ENCODE peak calls at places on chromosome 17, in seven cellular contexts. One of them, this sample, is unnamed.
A peak's percentile ranks its signal among the peaks of the same experiment; 100 is the strongest.

GRCh38 chr17:50117202-50118040 is 12.5 kb downstream of the SAMD14 start:
- DNase-seq in tibial artery: peak; percentile 75
- DNase-seq in A549: peak; percentile 78
- DNase-seq in mucosa of descending colon: peak; percentile 61
- DNase-seq in A673: peak; percentile 44
- DNase-seq in thoracic aorta: no peak
- DNase-seq in cardiac fibroblast: peak; percentile 65
- DNase-seq in this sample: no peak

GRCh38 chr17:61627658-61628057 is 36.6 kb upstream of the NACA2 start:
- DNase-seq in tibial artery: no peak
- DNase-seq in A549: no peak
- DNase-seq in mucosa of descending colon: no peak
- DNase-seq in A673: no peak
- DNase-seq in thoracic aorta: no peak
- DNase-seq in cardiac fibroblast: no peak
- DNase-seq in this sample: no peak

GRCh38 chr17:51128089-51128488 is 7.4 kb upstream of the SPAG9 start:
- DNase-seq in tibial artery: no peak
- DNase-seq in A549: no peak
- DNase-seq in mucosa of descending colon: no peak
- DNase-seq in A673: no peak
- DNase-seq in thoracic aorta: no peak
- DNase-seq in cardiac fibroblast: peak; percentile 50
- DNase-seq in this sample: no peak

GRCh38 chr17:33021731-33022408 is 30.2 kb downstream of the SPACA3 start:
- DNase-seq in tibial artery: no peak
- DNase-seq in A549: no peak
- DNase-seq in mucosa of descending colon: no peak
- DNase-seq in A673: no peak
- DNase-seq in thoracic aorta: no peak
- DNase-seq in cardiac fibroblast: no peak
- DNase-seq in this sample: no peak

GRCh38 chr17:30296499-30297038 is 4.8 kb upstream of the BLMH start:
- DNase-seq in tibial artery: no peak
- DNase-seq in A549: no peak
- DNase-seq in mucosa of descending colon: no peak
- DNase-seq in A673: no peak
- DNase-seq in thoracic aorta: no peak
- DNase-seq in cardiac fibroblast: no peak
- DNase-seq in this sample: no peak

GRCh38 chr17:30554839-30555751 is 77.9 kb downstream of the GOSR1 start:
- DNase-seq in tibial artery: peak; percentile 49
- DNase-seq in A549: no peak
- DNase-seq in mucosa of descending colon: peak; percentile 31
- DNase-seq in A673: no peak
- DNase-seq in thoracic aorta: no peak
- DNase-seq in cardiac fibroblast: peak; percentile 44
- DNase-seq in this sample: no peak

GRCh38 chr17:2197271-2197670 is 106.3 kb downstream of the SMG6 start:
- DNase-seq in tibial artery: no peak
- DNase-seq in A549: no peak
- DNase-seq in mucosa of descending colon: no peak
- DNase-seq in A673: no peak
- DNase-seq in thoracic aorta: no peak
- DNase-seq in cardiac fibroblast: no peak
- DNase-seq in this sample: no peak

GRCh38 chr17:39591958-39592954 is 15.5 kb downstream of the NEUROD2 start:
- DNase-seq in tibial artery: no peak
- DNase-seq in A549: no peak
- DNase-seq in mucosa of descending colon: peak; percentile 84
- DNase-seq in A673: peak; percentile 39
- DNase-seq in thoracic aorta: no peak
- DNase-seq in cardiac fibroblast: peak; percentile 58
- DNase-seq in this sample: no peak

GRCh38 chr17:73595068-73595865 is 49.0 kb downstream of the SDK2 start:
- DNase-seq in tibial artery: no peak
- DNase-seq in A549: peak; percentile 72
- DNase-seq in mucosa of descending colon: peak; percentile 59
- DNase-seq in A673: peak; percentile 15
- DNase-seq in thoracic aorta: no peak
- DNase-seq in cardiac fibroblast: no peak
- DNase-seq in this sample: no peak

GRCh38 chr17:57902800-57903759 is 52.1 kb downstream of the CUEDC1 start:
- DNase-seq in tibial artery: peak; percentile 95
- DNase-seq in A549: peak; percentile 99
- DNase-seq in mucosa of descending colon: peak; percentile 85
- DNase-seq in A673: no peak
- DNase-seq in thoracic aorta: peak; percentile 90
- DNase-seq in cardiac fibroblast: peak; percentile 87
- DNase-seq in this sample: no peak

GRCh38 chr17:80704894-80705293 is 160.3 kb downstream of the RPTOR start:
- DNase-seq in tibial artery: no peak
- DNase-seq in A549: no peak
- DNase-seq in mucosa of descending colon: no peak
- DNase-seq in A673: no peak
- DNase-seq in thoracic aorta: no peak
- DNase-seq in cardiac fibroblast: no peak
- DNase-seq in this sample: no peak

GRCh38 chr17:61149862-61150362 is 249.7 kb upstream of the TBX2 start:
- DNase-seq in tibial artery: no peak
- DNase-seq in A549: no peak
- DNase-seq in mucosa of descending colon: no peak
- DNase-seq in A673: no peak
- DNase-seq in thoracic aorta: no peak
- DNase-seq in cardiac fibroblast: no peak
- DNase-seq in this sample: no peak

GRCh38 chr17:60134396-60135159 is 15.2 kb upstream of the CA4 start:
- DNase-seq in tibial artery: peak; percentile 55
- DNase-seq in A549: no peak
- DNase-seq in mucosa of descending colon: peak; percentile 12
- DNase-seq in A673: no peak
- DNase-seq in thoracic aorta: no peak
- DNase-seq in cardiac fibroblast: peak; percentile 61
- DNase-seq in this sample: no peak

GRCh38 chr17:47275245-47275984 is 21.8 kb downstream of the ITGB3 start:
- DNase-seq in tibial artery: peak; percentile 97
- DNase-seq in A549: no peak
- DNase-seq in mucosa of descending colon: peak; percentile 64
- DNase-seq in A673: peak; percentile 7
- DNase-seq in thoracic aorta: peak; percentile 62
- DNase-seq in cardiac fibroblast: peak; percentile 86
- DNase-seq in this sample: no peak

GRCh38 chr17:4744999-4745969 is 5.6 kb upstream of the CXCL16 start:
- DNase-seq in tibial artery: no peak
- DNase-seq in A549: no peak
- DNase-seq in mucosa of descending colon: no peak
- DNase-seq in A673: no peak
- DNase-seq in thoracic aorta: no peak
- DNase-seq in cardiac fibroblast: no peak
- DNase-seq in this sample: no peak

GRCh38 chr17:15096511-15096910 is 168.6 kb downstream of the PMP22 start:
- DNase-seq in tibial artery: no peak
- DNase-seq in A549: no peak
- DNase-seq in mucosa of descending colon: no peak
- DNase-seq in A673: no peak
- DNase-seq in thoracic aorta: no peak
- DNase-seq in cardiac fibroblast: no peak
- DNase-seq in this sample: no peak

GRCh38 chr17:15103785-15104184 is 161.3 kb downstream of the PMP22 start:
- DNase-seq in tibial artery: no peak
- DNase-seq in A549: no peak
- DNase-seq in mucosa of descending colon: no peak
- DNase-seq in A673: no peak
- DNase-seq in thoracic aorta: no peak
- DNase-seq in cardiac fibroblast: no peak
- DNase-seq in this sample: no peak

GRCh38 chr17:15106540-15106939 is 158.6 kb downstream of the PMP22 start:
- DNase-seq in tibial artery: no peak
- DNase-seq in A549: peak; percentile 21
- DNase-seq in mucosa of descending colon: no peak
- DNase-seq in A673: no peak
- DNase-seq in thoracic aorta: no peak
- DNase-seq in cardiac fibroblast: no peak
- DNase-seq in this sample: no peak

GRCh38 chr17:15101175-15101574 is 164.0 kb downstream of the PMP22 start:
- DNase-seq in tibial artery: no peak
- DNase-seq in A549: no peak
- DNase-seq in mucosa of descending colon: no peak
- DNase-seq in A673: no peak
- DNase-seq in thoracic aorta: no peak
- DNase-seq in cardiac fibroblast: no peak
- DNase-seq in this sample: no peak
- H3K4me3 ChIP-seq in tibial artery: no peak overlapping the region
- H3K4me3 ChIP-seq in A549: no peak overlapping the region
- H3K4me3 ChIP-seq in mucosa of descending colon: no peak overlapping the region
- H3K4me3 ChIP-seq in A673: no peak overlapping the region
- H3K4me3 ChIP-seq in thoracic aorta: no peak overlapping the region
- H3K4me3 ChIP-seq in cardiac fibroblast: no peak overlapping the region
- H3K4me3 ChIP-seq in this sample: no peak overlapping the region

DNA sequence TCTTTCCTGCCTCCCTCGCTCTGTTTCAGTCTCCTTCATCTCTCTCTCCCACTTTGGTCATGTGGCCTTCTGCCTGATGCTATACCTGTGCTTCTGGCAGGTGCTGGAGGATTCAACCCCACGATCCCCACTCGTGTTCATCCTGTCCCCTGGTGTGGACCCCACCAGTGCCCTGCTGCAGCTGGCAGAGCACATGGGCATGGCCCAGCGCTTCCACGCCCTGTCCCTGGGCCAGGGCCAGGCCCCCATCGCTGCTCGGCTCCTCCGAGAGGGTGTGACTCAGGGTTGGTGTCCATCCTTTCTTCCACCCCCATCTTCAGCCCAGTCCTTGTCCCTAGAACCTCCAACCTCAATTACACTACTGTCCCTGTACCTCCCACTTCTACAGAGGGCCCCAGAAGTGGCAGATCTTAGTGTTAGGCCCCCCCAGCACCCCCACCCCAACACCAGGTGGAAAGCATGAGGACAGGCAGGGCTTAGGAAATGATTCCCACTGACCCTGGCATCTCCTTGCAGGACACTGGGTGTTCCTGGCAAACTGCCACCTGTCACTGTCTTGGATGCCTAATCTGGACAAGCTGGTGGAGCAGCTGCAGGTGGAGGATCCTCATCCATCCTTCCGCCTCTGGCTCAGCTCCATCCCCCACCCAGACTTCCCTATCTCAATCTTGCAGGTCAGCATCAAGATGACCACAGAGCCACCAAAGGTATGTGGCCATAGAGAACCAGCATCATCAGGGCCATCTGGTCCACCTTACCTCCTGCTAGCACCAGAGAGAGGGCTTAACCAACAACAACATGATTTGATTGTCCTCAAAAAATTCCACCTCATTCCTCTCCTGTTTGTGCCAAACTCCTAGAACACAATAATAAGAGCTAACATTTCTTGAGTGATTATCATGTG is 9.7 kb upstream of the KDM6B start:
- DNase-seq in tibial artery: no peak
- DNase-seq in A549: no peak
- DNase-seq in mucosa of descending colon: no peak
- DNase-seq in A673: no peak
- DNase-seq in thoracic aorta: no peak
- DNase-seq in cardiac fibroblast: no peak
- DNase-seq in this sample: no peak
- H3K4me3 ChIP-seq in tibial artery: no peak overlapping the region
- H3K4me3 ChIP-seq in A549: no peak overlapping the region
- H3K4me3 ChIP-seq in mucosa of descending colon: no peak overlapping the region
- H3K4me3 ChIP-seq in A673: no peak overlapping the region
- H3K4me3 ChIP-seq in thoracic aorta: no peak overlapping the region
- H3K4me3 ChIP-seq in cardiac fibroblast: no peak overlapping the region
- H3K4me3 ChIP-seq in this sample: no peak overlapping the region

DNA sequence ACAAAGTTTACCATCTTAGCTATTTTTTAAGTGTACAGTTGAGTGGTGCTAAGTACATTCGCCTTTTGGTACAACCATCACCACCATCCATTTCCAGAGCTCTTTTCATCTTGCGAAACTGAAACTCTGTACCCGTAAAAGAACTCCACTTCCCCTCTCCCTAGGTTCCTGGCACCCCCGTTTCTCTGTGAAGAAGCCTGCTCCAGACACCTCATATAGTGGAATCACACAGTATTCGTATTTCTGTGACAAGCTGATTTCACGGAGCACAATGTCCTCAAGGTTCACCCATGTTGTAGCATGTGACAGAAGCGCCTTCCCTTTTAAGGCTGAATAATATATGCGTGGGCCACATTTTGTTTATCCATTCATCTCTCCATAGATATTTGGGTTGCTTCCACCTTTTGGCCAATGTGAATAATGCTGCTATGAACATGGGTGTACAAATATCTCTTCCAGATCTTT is 54.2 kb upstream of the MAP3K14 start:
- DNase-seq in tibial artery: no peak
- DNase-seq in A549: peak; percentile 48
- DNase-seq in mucosa of descending colon: no peak
- DNase-seq in A673: peak; percentile 35
- DNase-seq in thoracic aorta: no peak
- DNase-seq in cardiac fibroblast: no peak
- DNase-seq in this sample: no peak
- H3K4me3 ChIP-seq in tibial artery: peak overlapping the region; percentile 50
- H3K4me3 ChIP-seq in A549: no peak overlapping the region
- H3K4me3 ChIP-seq in mucosa of descending colon: no peak overlapping the region
- H3K4me3 ChIP-seq in A673: peak overlapping the region; percentile 25
- H3K4me3 ChIP-seq in thoracic aorta: peak overlapping the region; percentile 71
- H3K4me3 ChIP-seq in cardiac fibroblast: no peak overlapping the region
- H3K4me3 ChIP-seq in this sample: no peak overlapping the region

DNA sequence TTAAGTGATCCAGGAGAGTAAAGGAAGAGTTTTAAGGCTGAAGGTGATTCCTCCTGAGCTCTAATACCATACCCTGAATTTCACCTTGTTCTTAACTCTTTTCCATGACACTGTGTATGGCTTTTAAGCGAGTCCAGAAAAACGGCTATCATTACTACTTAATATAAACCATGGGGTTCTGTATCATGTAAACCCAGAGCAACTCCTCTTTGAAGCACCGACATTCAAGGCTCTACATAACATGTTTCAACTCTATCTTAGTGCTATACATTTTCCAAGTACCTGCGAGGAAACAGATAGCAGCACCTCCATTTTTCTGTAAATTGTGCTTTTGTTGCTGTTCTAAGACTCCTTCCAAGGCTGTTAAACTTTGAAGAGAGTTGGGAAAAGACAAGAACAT is 4.0 kb downstream of the STAT5B start:
- DNase-seq in tibial artery: no peak
- DNase-seq in A549: no peak
- DNase-seq in mucosa of descending colon: no peak
- DNase-seq in A673: no peak
- DNase-seq in thoracic aorta: no peak
- DNase-seq in cardiac fibroblast: no peak
- DNase-seq in this sample: no peak
- H3K4me3 ChIP-seq in tibial artery: no peak overlapping the region
- H3K4me3 ChIP-seq in A549: no peak overlapping the region
- H3K4me3 ChIP-seq in mucosa of descending colon: no peak overlapping the region
- H3K4me3 ChIP-seq in A673: no peak overlapping the region
- H3K4me3 ChIP-seq in thoracic aorta: no peak overlapping the region
- H3K4me3 ChIP-seq in cardiac fibroblast: no peak overlapping the region
- H3K4me3 ChIP-seq in this sample: no peak overlapping the region

This sample was measured in AG04449.